ENCODE peak calls at places on chromosomes 3 and 15, in ten cellular contexts. One of them, this sample, is unnamed.

GRCh38 chr15:43483306-43484128 is 9.4 kb downstream of the TP53BP1 start:
- DNase-seq in CD4-positive, CD25-positive, alpha-beta regulatory T cell: peak
- DNase-seq in heart left ventricle: no peak
- DNase-seq in fibroblast of the aortic adventitia: peak
- DNase-seq in AG09309: no peak
- DNase-seq in lung: no peak
- DNase-seq in DND-41: no peak
- DNase-seq in GM23248: peak
- DNase-seq in aorta: no peak
- DNase-seq in stomach: no peak
- DNase-seq in this sample: no peak

GRCh38 chr3:170344971-170345370 is 12.5 kb upstream of the SKIL start:
- DNase-seq in CD4-positive, CD25-positive, alpha-beta regulatory T cell: no peak
- DNase-seq in heart left ventricle: no peak
- DNase-seq in fibroblast of the aortic adventitia: no peak
- DNase-seq in AG09309: no peak
- DNase-seq in lung: no peak
- DNase-seq in DND-41: no peak
- DNase-seq in GM23248: peak
- DNase-seq in aorta: no peak
- DNase-seq in stomach: no peak
- DNase-seq in this sample: no peak

GRCh38 chr15:66251790-66252355 is 1.7 kb downstream of the MEGF11 start:
- DNase-seq in CD4-positive, CD25-positive, alpha-beta regulatory T cell: peak
- DNase-seq in heart left ventricle: no peak
- DNase-seq in fibroblast of the aortic adventitia: no peak
- DNase-seq in AG09309: no peak
- DNase-seq in lung: no peak
- DNase-seq in DND-41: no peak
- DNase-seq in GM23248: no peak
- DNase-seq in aorta: no peak
- DNase-seq in stomach: no peak
- DNase-seq in this sample: peak

GRCh38 chr15:38207591-38207990 is 45.0 kb upstream of the SPRED1 start:
- DNase-seq in CD4-positive, CD25-positive, alpha-beta regulatory T cell: no peak
- DNase-seq in heart left ventricle: no peak
- DNase-seq in fibroblast of the aortic adventitia: no peak
- DNase-seq in AG09309: no peak
- DNase-seq in lung: no peak
- DNase-seq in DND-41: no peak
- DNase-seq in GM23248: peak
- DNase-seq in aorta: no peak
- DNase-seq in stomach: no peak
- DNase-seq in this sample: no peak

GRCh38 chr15:91268510-91268909 is 168.5 kb downstream of the SV2B start:
- DNase-seq in CD4-positive, CD25-positive, alpha-beta regulatory T cell: peak
- DNase-seq in heart left ventricle: no peak
- DNase-seq in fibroblast of the aortic adventitia: no peak
- DNase-seq in AG09309: no peak
- DNase-seq in lung: no peak
- DNase-seq in DND-41: peak
- DNase-seq in GM23248: peak
- DNase-seq in aorta: no peak
- DNase-seq in stomach: no peak
- DNase-seq in this sample: peak

GRCh38 chr15:33242165-33242564 is 47.7 kb upstream of the FMN1 start:
- DNase-seq in CD4-positive, CD25-positive, alpha-beta regulatory T cell: no peak
- DNase-seq in heart left ventricle: no peak
- DNase-seq in fibroblast of the aortic adventitia: peak
- DNase-seq in AG09309: peak
- DNase-seq in lung: no peak
- DNase-seq in DND-41: no peak
- DNase-seq in GM23248: peak
- DNase-seq in aorta: no peak
- DNase-seq in stomach: no peak
- DNase-seq in this sample: peak

GRCh38 chr15:58268746-58269145 is 130.6 kb downstream of the AQP9 start:
- DNase-seq in CD4-positive, CD25-positive, alpha-beta regulatory T cell: no peak
- DNase-seq in heart left ventricle: no peak
- DNase-seq in fibroblast of the aortic adventitia: no peak
- DNase-seq in AG09309: no peak
- DNase-seq in lung: no peak
- DNase-seq in DND-41: no peak
- DNase-seq in GM23248: no peak
- DNase-seq in aorta: no peak
- DNase-seq in stomach: no peak
- DNase-seq in this sample: no peak

GRCh38 chr3:164302622-164303021 is 775.7 kb downstream of the SI start:
- DNase-seq in CD4-positive, CD25-positive, alpha-beta regulatory T cell: no peak
- DNase-seq in heart left ventricle: no peak
- DNase-seq in fibroblast of the aortic adventitia: no peak
- DNase-seq in AG09309: no peak
- DNase-seq in lung: no peak
- DNase-seq in DND-41: no peak
- DNase-seq in GM23248: no peak
- DNase-seq in aorta: no peak
- DNase-seq in stomach: no peak
- DNase-seq in this sample: no peak

GRCh38 chr15:60376677-60377095 is 21.1 kb downstream of the ANXA2 start:
- DNase-seq in CD4-positive, CD25-positive, alpha-beta regulatory T cell: no peak
- DNase-seq in heart left ventricle: no peak
- DNase-seq in fibroblast of the aortic adventitia: no peak
- DNase-seq in AG09309: no peak
- DNase-seq in lung: peak
- DNase-seq in DND-41: no peak
- DNase-seq in GM23248: peak
- DNase-seq in aorta: no peak
- DNase-seq in stomach: no peak
- DNase-seq in this sample: no peak

GRCh38 chr3:103904991-103905390 is 1461.7 kb upstream of the ALCAM start:
- DNase-seq in CD4-positive, CD25-positive, alpha-beta regulatory T cell: no peak
- DNase-seq in heart left ventricle: no peak
- DNase-seq in fibroblast of the aortic adventitia: no peak
- DNase-seq in AG09309: no peak
- DNase-seq in lung: no peak
- DNase-seq in DND-41: no peak
- DNase-seq in GM23248: no peak
- DNase-seq in aorta: no peak
- DNase-seq in stomach: no peak
- DNase-seq in this sample: no peak

DNA sequence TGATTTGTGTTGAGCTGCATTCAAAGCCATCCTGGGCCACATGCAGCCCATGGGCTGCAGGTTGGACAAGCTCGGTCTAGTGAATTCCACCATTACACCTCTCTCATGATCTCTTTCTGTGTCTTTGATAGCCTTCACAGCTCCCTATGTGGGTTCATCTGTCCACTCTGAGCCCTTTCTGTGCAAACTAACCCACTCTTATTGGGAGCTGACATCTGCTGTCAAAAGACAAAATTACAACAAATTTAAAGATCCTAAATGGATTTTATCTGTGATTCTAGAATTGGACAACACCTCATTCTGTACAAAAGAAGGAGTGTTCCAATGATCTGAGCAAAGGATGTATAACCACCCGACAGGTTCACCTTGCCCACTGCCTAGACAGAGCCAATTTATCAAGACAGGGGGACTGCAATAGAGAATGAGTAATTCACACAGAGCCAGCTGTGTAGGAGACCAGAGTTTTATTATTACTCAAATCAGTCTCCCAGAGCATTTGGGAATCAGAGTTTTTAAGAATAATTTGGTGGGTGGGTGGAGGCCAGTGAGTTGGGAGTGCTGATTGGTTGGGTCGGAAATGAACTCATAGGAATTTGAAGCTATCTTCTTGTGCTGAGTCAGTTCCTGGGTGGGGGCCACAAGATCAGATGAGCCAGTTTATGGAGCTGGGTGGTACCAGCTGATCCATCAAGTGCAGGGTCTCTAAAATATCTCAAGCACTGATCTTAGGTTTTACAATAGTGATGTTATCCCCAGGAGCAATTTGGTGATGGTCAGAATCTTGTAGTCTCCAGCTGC is 2.6 kb upstream of the XYLB start:
- DNase-seq in CD4-positive, CD25-positive, alpha-beta regulatory T cell: no peak
- DNase-seq in heart left ventricle: no peak
- DNase-seq in fibroblast of the aortic adventitia: peak
- DNase-seq in AG09309: no peak
- DNase-seq in lung: no peak
- DNase-seq in DND-41: no peak
- DNase-seq in GM23248: no peak
- DNase-seq in aorta: no peak
- DNase-seq in stomach: no peak
- DNase-seq in this sample: no peak
- H3K4me3 ChIP-seq in CD4-positive, CD25-positive, alpha-beta regulatory T cell: no peak
- H3K4me3 ChIP-seq in heart left ventricle: no peak
- H3K4me3 ChIP-seq in fibroblast of the aortic adventitia: no peak
- H3K4me3 ChIP-seq in AG09309: no peak
- H3K4me3 ChIP-seq in lung: no peak
- H3K4me3 ChIP-seq in DND-41: no peak
- H3K4me3 ChIP-seq in GM23248: no peak
- H3K4me3 ChIP-seq in aorta: no peak
- H3K4me3 ChIP-seq in stomach: no peak
- H3K4me3 ChIP-seq in this sample: no peak

DNA sequence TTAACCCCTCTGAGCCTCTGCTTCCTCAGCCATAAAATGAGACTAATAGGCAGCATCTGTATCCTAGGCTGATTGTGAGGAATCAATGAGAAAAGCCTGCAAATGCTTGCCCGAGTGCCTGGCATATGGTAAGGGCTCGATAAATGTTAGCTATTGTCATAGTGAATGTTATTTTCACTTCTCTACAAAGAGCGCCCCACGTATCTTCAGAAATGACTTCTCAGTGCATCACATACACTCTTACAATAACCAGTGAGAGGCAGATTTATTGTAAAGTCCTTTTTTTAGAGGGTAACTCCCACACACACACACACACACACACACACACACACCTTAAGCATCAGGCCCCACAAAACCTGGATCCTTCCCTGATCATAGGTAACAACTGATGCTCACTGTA is 60.5 kb upstream of the SPATA12 start:
- DNase-seq in CD4-positive, CD25-positive, alpha-beta regulatory T cell: no peak
- DNase-seq in heart left ventricle: no peak
- DNase-seq in fibroblast of the aortic adventitia: no peak
- DNase-seq in AG09309: no peak
- DNase-seq in lung: no peak
- DNase-seq in DND-41: no peak
- DNase-seq in GM23248: no peak
- DNase-seq in aorta: no peak
- DNase-seq in stomach: no peak
- DNase-seq in this sample: no peak
- H3K4me3 ChIP-seq in CD4-positive, CD25-positive, alpha-beta regulatory T cell: no peak
- H3K4me3 ChIP-seq in heart left ventricle: no peak
- H3K4me3 ChIP-seq in fibroblast of the aortic adventitia: no peak
- H3K4me3 ChIP-seq in AG09309: no peak
- H3K4me3 ChIP-seq in lung: no peak
- H3K4me3 ChIP-seq in DND-41: no peak
- H3K4me3 ChIP-seq in GM23248: no peak
- H3K4me3 ChIP-seq in aorta: no peak
- H3K4me3 ChIP-seq in stomach: no peak
- H3K4me3 ChIP-seq in this sample: no peak

GRCh38 chr15:70494529-70494860 is 268.9 kb downstream of the UACA start:
- DNase-seq in CD4-positive, CD25-positive, alpha-beta regulatory T cell: no peak
- DNase-seq in heart left ventricle: no peak
- DNase-seq in fibroblast of the aortic adventitia: no peak
- DNase-seq in AG09309: no peak
- DNase-seq in lung: no peak
- DNase-seq in DND-41: no peak
- DNase-seq in GM23248: no peak
- DNase-seq in aorta: no peak
- DNase-seq in stomach: no peak
- DNase-seq in this sample: no peak

GRCh38 chr15:70493376-70493775 is 270.0 kb downstream of the UACA start:
- DNase-seq in CD4-positive, CD25-positive, alpha-beta regulatory T cell: peak
- DNase-seq in heart left ventricle: no peak
- DNase-seq in fibroblast of the aortic adventitia: no peak
- DNase-seq in AG09309: no peak
- DNase-seq in lung: no peak
- DNase-seq in DND-41: no peak
- DNase-seq in GM23248: no peak
- DNase-seq in aorta: peak
- DNase-seq in stomach: no peak
- DNase-seq in this sample: no peak

GRCh38 chr15:70492240-70493177 is 270.8 kb downstream of the UACA start:
- DNase-seq in CD4-positive, CD25-positive, alpha-beta regulatory T cell: peak
- DNase-seq in heart left ventricle: peak
- DNase-seq in fibroblast of the aortic adventitia: peak
- DNase-seq in AG09309: peak
- DNase-seq in lung: peak
- DNase-seq in DND-41: peak
- DNase-seq in GM23248: peak
- DNase-seq in aorta: peak
- DNase-seq in stomach: peak
- DNase-seq in this sample: no peak

GRCh38 chr15:70494861-70495571 is 268.3 kb downstream of the UACA start:
- DNase-seq in CD4-positive, CD25-positive, alpha-beta regulatory T cell: no peak
- DNase-seq in heart left ventricle: no peak
- DNase-seq in fibroblast of the aortic adventitia: peak
- DNase-seq in AG09309: peak
- DNase-seq in lung: no peak
- DNase-seq in DND-41: no peak
- DNase-seq in GM23248: peak
- DNase-seq in aorta: peak
- DNase-seq in stomach: no peak
- DNase-seq in this sample: peak

DNA sequence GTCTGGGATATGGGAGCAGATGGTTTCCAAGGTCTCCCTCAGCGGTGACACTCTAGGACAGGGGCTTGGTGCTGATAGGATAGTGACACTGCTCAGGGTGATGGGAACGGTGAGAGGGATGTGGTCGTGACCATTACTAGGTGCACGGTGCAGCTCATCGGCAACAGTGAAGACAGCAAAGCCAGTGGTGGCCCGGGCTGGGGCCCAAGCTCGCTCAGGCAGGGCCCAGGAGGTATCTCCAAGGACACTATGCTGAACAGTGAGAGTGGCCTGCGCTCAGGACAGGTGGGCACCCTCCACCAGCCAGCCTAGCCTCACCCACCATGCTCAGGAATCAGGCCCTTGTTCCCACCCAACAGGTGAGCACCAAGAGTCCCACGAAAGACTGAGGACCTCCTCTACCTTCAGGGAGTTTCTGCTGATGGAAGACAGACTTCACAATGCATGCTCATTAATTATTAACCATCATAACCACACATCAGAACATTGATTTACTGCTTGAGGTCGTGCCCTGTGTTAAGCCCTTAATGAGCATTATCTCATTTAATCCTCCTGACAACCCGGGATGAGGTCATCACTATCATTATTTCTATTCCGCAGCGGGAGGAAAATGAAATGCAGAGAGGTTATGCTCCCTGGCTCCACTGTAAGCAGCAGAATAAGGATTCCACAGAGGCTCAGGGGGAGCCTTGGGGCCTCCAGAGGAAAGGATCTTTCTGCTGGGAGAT is 269.4 kb downstream of the UACA start:
- DNase-seq in CD4-positive, CD25-positive, alpha-beta regulatory T cell: no peak
- DNase-seq in heart left ventricle: no peak
- DNase-seq in fibroblast of the aortic adventitia: no peak
- DNase-seq in AG09309: no peak
- DNase-seq in lung: no peak
- DNase-seq in DND-41: no peak
- DNase-seq in GM23248: peak
- DNase-seq in aorta: peak
- DNase-seq in stomach: no peak
- DNase-seq in this sample: no peak
- H3K4me3 ChIP-seq in CD4-positive, CD25-positive, alpha-beta regulatory T cell: no peak
- H3K4me3 ChIP-seq in heart left ventricle: no peak
- H3K4me3 ChIP-seq in fibroblast of the aortic adventitia: no peak
- H3K4me3 ChIP-seq in AG09309: no peak
- H3K4me3 ChIP-seq in lung: no peak
- H3K4me3 ChIP-seq in DND-41: no peak
- H3K4me3 ChIP-seq in GM23248: no peak
- H3K4me3 ChIP-seq in aorta: no peak
- H3K4me3 ChIP-seq in stomach: no peak
- H3K4me3 ChIP-seq in this sample: no peak

GRCh38 chr3:106184540-106185457 is 316.0 kb upstream of the CBLB start:
- DNase-seq in CD4-positive, CD25-positive, alpha-beta regulatory T cell: peak
- DNase-seq in heart left ventricle: no peak
- DNase-seq in fibroblast of the aortic adventitia: no peak
- DNase-seq in AG09309: no peak
- DNase-seq in lung: no peak
- DNase-seq in DND-41: no peak
- DNase-seq in GM23248: no peak
- DNase-seq in aorta: no peak
- DNase-seq in stomach: no peak
- DNase-seq in this sample: no peak
- H3K4me3 ChIP-seq in CD4-positive, CD25-positive, alpha-beta regulatory T cell: peak
- H3K4me3 ChIP-seq in heart left ventricle: no peak
- H3K4me3 ChIP-seq in fibroblast of the aortic adventitia: no peak
- H3K4me3 ChIP-seq in AG09309: no peak
- H3K4me3 ChIP-seq in lung: no peak
- H3K4me3 ChIP-seq in DND-41: no peak
- H3K4me3 ChIP-seq in GM23248: no peak
- H3K4me3 ChIP-seq in aorta: no peak
- H3K4me3 ChIP-seq in stomach: no peak
- H3K4me3 ChIP-seq in this sample: no peak